ENCODE peak calls at places on chromosomes 2 and 18, in ten cellular contexts. F, O, Z, P, D, Y, Q, T, V and J are unnamed samples.
A peak's percentile ranks its signal among the peaks of the same experiment; 100 is the strongest.

GRCh38 chr2:164625378-164625971 is 4.2 kb upstream of the GRB14 start:
- DNase-seq in F (no peak), Y (no peak), T (no peak), V (no peak), D (no peak), Z (no peak), Q (no peak), O (no peak), P (peak; percentile 76), J (no peak)

GRCh38 chr2:155525194-155525593 is 807.3 kb downstream of the NR4A2 start:
- DNase-seq in V (no peak), P (no peak), Z (no peak), Q (no peak), T (peak; percentile 96), O (no peak), F (no peak), Y (no peak), D (no peak), J (no peak)

GRCh38 chr2:213104089-213104902 is 47.1 kb downstream of the IKZF2 start:
- DNase-seq in Y (no peak), D (no peak), P (peak; percentile 24), F (no peak), O (no peak), V (peak; percentile 60), T (no peak), Z (no peak), Q (no peak), J (no peak)

GRCh38 chr2:223933098-223933800 is 11.9 kb downstream of the WDFY1 start:
- DNase-seq in Z (no peak), Q (no peak), F (no peak), O (no peak), T (no peak), V (no peak), Y (no peak), D (no peak), P (no peak), J (no peak)

GRCh38 chr2:113116100-113116958 is 11.1 kb upstream of the IL1RN start:
- DNase-seq in F (no peak), P (no peak), D (no peak), Q (no peak), Z (no peak), V (no peak), T (no peak), O (no peak), Y (no peak), J (no peak)

GRCh38 chr18:3481696-3482210 is 31.8 kb downstream of the TGIF1 start:
- DNase-seq in Y (no peak), P (no peak), Z (no peak), O (no peak), F (no peak), Q (peak; percentile 45), D (no peak), T (peak; percentile 41), V (no peak), J (peak; percentile 64)

GRCh38 chr18:7488571-7488970 is 78.5 kb upstream of the PTPRM start:
- DNase-seq in Z (no peak), F (no peak), P (no peak), Q (no peak), Y (no peak), O (no peak), V (no peak), T (no peak), D (no peak), J (no peak)

GRCh38 chr2:128611421-128612320 is 293.0 kb upstream of the HS6ST1 start:
- DNase-seq in V (no peak), Q (no peak), Y (no peak), P (no peak), O (no peak), F (no peak), Z (no peak), D (no peak), T (no peak), J (no peak)

GRCh38 chr2:240912878-240913809 is 7.0 kb downstream of the CROCC2 start:
- DNase-seq in Y (no peak), T (no peak), F (no peak), Q (no peak), P (no peak), D (no peak), Z (no peak), O (no peak), V (no peak), J (no peak)

GRCh38 chr18:69469444-69469919 is 68.8 kb downstream of the DOK6 start:
- DNase-seq in D (peak; percentile 2), Y (no peak), O (no peak), Z (peak; percentile 35), V (no peak), T (peak; percentile 12), F (no peak), Q (no peak), P (no peak), J (no peak)

GRCh38 chr18:54835944-54836343 is 7.7 kb downstream of the RAB27B start:
- DNase-seq in T (no peak), O (no peak), F (no peak), Q (no peak), V (no peak), Y (no peak), Z (no peak), P (no peak), D (no peak), J (no peak)

GRCh38 chr18:62844850-62845643 is 129.7 kb downstream of the PHLPP1 start:
- DNase-seq in T (no peak), Y (no peak), O (no peak), P (no peak), F (no peak), Z (peak; percentile 31), Q (no peak), D (no peak), V (no peak), J (no peak)

GRCh38 chr2:96536445-96537065 is at the start of gene ARID5A:
- DNase-seq in T (peak; percentile 78), Q (peak; percentile 97), V (peak; percentile 93), F (peak; percentile 91), Z (peak; percentile 84), Y (peak; percentile 75), D (peak; percentile 85), P (peak; percentile 82), O (peak; percentile 96), J (peak; percentile 98)

GRCh38 chr2:39497077-39497867 is 60.2 kb upstream of the MAP4K3 start:
- DNase-seq in V (no peak), Y (no peak), Z (no peak), F (no peak), O (no peak), T (no peak), D (no peak), Q (no peak), P (no peak), J (no peak)

GRCh38 chr2:168201211-168201610 is 46.2 kb downstream of the STK39 start:
- DNase-seq in Q (no peak), D (no peak), O (no peak), F (no peak), Y (no peak), V (no peak), Z (no peak), P (no peak), T (no peak), J (no peak)

GRCh38 chr2:197079832-197080555 is 153.5 kb upstream of the PGAP1 start:
- DNase-seq in Y (no peak), P (no peak), V (no peak), D (no peak), O (no peak), T (peak; percentile 99), F (no peak), Z (no peak), Q (no peak), J (no peak)

GRCh38 chr18:32772580-32773186 is at the start of gene KLHL14:
- DNase-seq in F (no peak), V (no peak), T (no peak), Z (no peak), Q (no peak), P (no peak), O (no peak), Y (no peak), D (no peak), J (no peak)

GRCh38 chr18:59715445-59715844 is 18.2 kb upstream of the CCBE1 start:
- DNase-seq in F (no peak), P (peak; percentile 60), Z (no peak), T (no peak), Q (no peak), V (no peak), Y (no peak), D (no peak), O (no peak), J (no peak)

GRCh38 chr2:23092831-23093230 is 292.1 kb upstream of the KLHL29 start:
- DNase-seq in D (no peak), P (no peak), O (no peak), F (no peak), T (no peak), Q (no peak), Y (peak; percentile 8), V (no peak), Z (no peak), J (peak; percentile 8)

GRCh38 chr2:146597291-146597690 is 1247.5 kb upstream of the ACVR2A start:
- DNase-seq in T (no peak), F (no peak), Q (no peak), D (no peak), O (no peak), Y (no peak), V (no peak), Z (no peak), P (no peak), J (no peak)

GRCh38 chr2:207149253-207150213 is 16.2 kb downstream of the KLF7 start:
- DNase-seq in F (no peak), D (no peak), P (no peak), V (no peak), Q (no peak), Y (no peak), Z (no peak), T (no peak), O (peak; percentile 66), J (no peak)

GRCh38 chr18:3595282-3596273 is 145.6 kb downstream of the TGIF1 start:
- DNase-seq in Q (no peak), F (no peak), Y (peak; percentile 63), V (peak; percentile 53), T (peak; percentile 34), Z (peak; percentile 53), O (peak; percentile 84), P (peak; percentile 92), D (no peak), J (no peak)

GRCh38 chr2:70957838-70958237 is 20.6 kb upstream of the ANKRD53 start:
- DNase-seq in Y (no peak), Z (no peak), O (no peak), T (no peak), D (no peak), Q (no peak), V (no peak), F (no peak), P (no peak), J (no peak)

GRCh38 chr2:44305882-44306281 is 30.6 kb downstream of the SLC3A1 start:
- DNase-seq in Q (no peak), O (no peak), D (no peak), T (no peak), F (no peak), Y (no peak), V (no peak), P (no peak), Z (no peak), J (no peak)

GRCh38 chr2:174217883-174218282 is 30.4 kb downstream of the OLA1 start:
- DNase-seq in O (no peak), Q (no peak), P (no peak), F (no peak), Z (no peak), T (no peak), Y (no peak), V (no peak), D (no peak), J (no peak)

GRCh38 chr18:22186484-22186971 is 17.1 kb downstream of the GATA6 start:
- DNase-seq in Q (no peak), Y (no peak), O (peak; percentile 70), P (peak; percentile 47), D (no peak), F (no peak), T (no peak), Z (no peak), V (no peak), J (no peak)

GRCh38 chr2:212723226-212723625 is 184.6 kb upstream of the ERBB4 start:
- DNase-seq in Z (no peak), F (no peak), Y (no peak), O (no peak), Q (no peak), V (no peak), P (no peak), D (no peak), T (no peak), J (no peak)

GRCh38 chr2:25161055-25161781 is 7.2 kb downstream of the POMC start:
- DNase-seq in T (no peak), F (peak; percentile 28), P (no peak), V (no peak), Y (no peak), Z (peak; percentile 74), O (peak; percentile 86), D (peak; percentile 51), Q (no peak), J (no peak)